ENCODE peak calls at places on chromosomes 2 and 18, in five cellular contexts. G is MCF 10A; U is activated CD8-positive, alpha-beta T cell treated with anti-CD3 and anti-CD28 coated beads for 36 hours; H is AG04450; T is chondrocyte. O is an unnamed sample.

GRCh38 chr2:42248846-42249245 is 79.7 kb downstream of the EML4 start:
- DNase-seq in U (no peak), T (no peak), H (no peak), G (no peak), O (no peak)

GRCh38 chr18:22047485-22047884 is 121.9 kb upstream of the GATA6 start:
- DNase-seq in H (no peak), U (no peak), G (no peak), T (no peak), O (no peak)

GRCh38 chr2:31197669-31198068 is 19.6 kb downstream of the CAPN14 start:
- DNase-seq in H (no peak), U (no peak), T (no peak), G (no peak), O (no peak)

GRCh38 chr2:8462280-8462679 is 219.6 kb upstream of the ID2 start:
- DNase-seq in H (no peak), T (no peak), G (no peak), U (no peak), O (no peak)

GRCh38 chr18:11997466-11997865 is 16.2 kb downstream of the IMPA2 start:
- DNase-seq in T (no peak), U (no peak), H (no peak), G (no peak), O (no peak)

GRCh38 chr2:100766806-100767205 is 53.1 kb upstream of the NPAS2 start:
- DNase-seq in G (no peak), T (no peak), U (no peak), H (no peak), O (no peak)

GRCh38 chr2:163405298-163405697 is 330.5 kb downstream of the FIGN start:
- DNase-seq in U (no peak), T (no peak), G (no peak), H (no peak), O (no peak)

GRCh38 chr2:3837086-3837485 is 133.7 kb downstream of the DCDC2C start:
- DNase-seq in G (no peak), U (no peak), H (no peak), T (no peak), O (no peak)

GRCh38 chr2:127106457-127106997 is 427 bp downstream of the BIN1 start:
- DNase-seq in U (peak; percentile 21), G (peak; percentile 26), T (peak; percentile 87), H (no peak), O (no peak)

GRCh38 chr2:127081826-127082633 is 24.9 kb downstream of the BIN1 start:
- DNase-seq in G (no peak), T (no peak), U (peak; percentile 92), H (no peak), O (no peak)

GRCh38 chr2:18637196-18637595 is 47.8 kb upstream of the NT5C1B start:
- DNase-seq in U (no peak), G (no peak), H (no peak), T (no peak), O (no peak)

GRCh38 chr2:169225906-169226305 is 136.4 kb downstream of the LRP2 start:
- DNase-seq in T (no peak), G (no peak), H (no peak), U (no peak), O (no peak)

GRCh38 chr2:204665244-204665643 is 120.0 kb downstream of the PARD3B start:
- DNase-seq in H (no peak), U (no peak), T (no peak), G (peak; percentile 10), O (no peak)

GRCh38 chr2:217853961-217854360 is 148.8 kb downstream of the TNS1 start:
- DNase-seq in T (peak; percentile 39), H (no peak), U (no peak), G (no peak), O (no peak)

GRCh38 chr2:174535757-174536703 is 49.2 kb upstream of the GPR155 start:
- DNase-seq in T (no peak), H (no peak), U (no peak), G (no peak), O (no peak)

GRCh38 chr2:163717993-163718680 is 17.7 kb downstream of the FIGN start:
- DNase-seq in G (no peak), H (no peak), U (no peak), T (no peak), O (no peak)

GRCh38 chr2:64640153-64641044 is 13.3 kb downstream of the SERTAD2 start:
- DNase-seq in G (no peak), H (no peak), U (peak; percentile 44), T (no peak), O (no peak)

GRCh38 chr2:27705851-27706622 is 42.3 kb downstream of the SLC4A1AP start:
- DNase-seq in H (peak; percentile 86), T (no peak), U (no peak), G (peak; percentile 99), O (no peak)

GRCh38 chr2:152581360-152581759 is 135.9 kb downstream of the PRPF40A start:
- DNase-seq in U (no peak), T (no peak), G (no peak), H (no peak), O (no peak)

GRCh38 chr2:183665403-183665802 is 541.2 kb downstream of the NUP35 start:
- DNase-seq in U (no peak), G (no peak), H (no peak), T (no peak), O (no peak)

GRCh38 chr2:182792441-182792840 is 74.0 kb downstream of the FRZB start:
- DNase-seq in G (no peak), U (no peak), T (no peak), H (no peak), O (no peak)

GRCh38 chr2:172234716-172235661 is 132.3 kb upstream of the DLX2 start:
- DNase-seq in U (peak; percentile 46), H (no peak), T (no peak), G (no peak), O (no peak)

GRCh38 chr2:141392517-141393213 is 738.2 kb downstream of the LRP1B start:
- DNase-seq in U (no peak), H (peak; percentile 15), G (no peak), T (no peak), O (no peak)

GRCh38 chr2:61368687-61369665 is 101.9 kb downstream of the USP34 start:
- DNase-seq in U (peak; percentile 26), H (no peak), T (no peak), G (no peak), O (no peak)

GRCh38 chr2:120765031-120765910 is 29.6 kb downstream of the GLI2 start:
- DNase-seq in U (no peak), T (peak; percentile 79), H (no peak), G (no peak), O (peak; percentile 48)

GRCh38 chr2:147420517-147420916 is 424.3 kb upstream of the ACVR2A start:
- DNase-seq in H (no peak), T (no peak), G (no peak), U (no peak), O (no peak)

GRCh38 chr2:218367415-218368149 is 10.9 kb downstream of the CATIP start:
- DNase-seq in G (no peak), T (no peak), U (peak; percentile 82), H (no peak), O (peak; percentile 82)

GRCh38 chr2:204401114-204401513 is 144.2 kb upstream of the PARD3B start:
- DNase-seq in H (no peak), T (no peak), U (no peak), G (no peak), O (no peak)

GRCh38 chr18:8904316-8904715 is 198.2 kb upstream of the NDUFV2 start:
- DNase-seq in T (no peak), G (no peak), H (no peak), U (no peak), O (no peak)

GRCh38 chr2:120310136-120310535 is 35.8 kb upstream of the INHBB start:
- DNase-seq in T (no peak), U (no peak), H (no peak), G (no peak), O (no peak)

GRCh38 chr2:147792966-147793617 is 51.7 kb upstream of the ACVR2A start:
- DNase-seq in T (no peak), G (no peak), U (no peak), H (no peak), O (no peak)

GRCh38 chr2:231300722-231301076 is 94.8 kb upstream of the B3GNT7 start:
- DNase-seq in U (no peak), G (no peak), T (no peak), H (no peak), O (no peak)
- TF ChIP-seq CTCF in U (no peak), G (no peak), T (no peak), H (no peak), O (no peak)

DNA sequence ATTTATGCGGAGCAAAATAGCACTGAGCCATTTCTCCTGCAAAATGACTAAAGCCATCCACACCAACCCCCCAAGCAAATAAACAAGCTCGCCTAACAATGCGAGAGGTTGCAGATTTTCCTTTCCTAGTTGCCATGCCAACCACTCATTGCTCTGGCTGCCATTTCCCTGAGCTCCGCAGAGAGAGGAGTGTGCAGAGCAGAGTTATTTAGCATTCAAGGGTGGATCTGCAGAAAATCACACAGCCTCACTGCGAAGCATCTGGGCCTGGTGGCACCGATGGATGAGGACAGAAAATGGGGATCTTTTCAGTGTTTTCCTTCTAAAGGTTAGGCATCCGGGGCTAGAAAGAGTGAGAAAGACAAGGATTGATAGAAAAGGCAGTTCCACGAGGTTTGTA is 110.3 kb upstream of the UNC80 start:
- DNase-seq in T (no peak), U (no peak), G (no peak), H (no peak), O (no peak)
- TF ChIP-seq CTCF in T (no peak), U (no peak), G (no peak), H (no peak), O (no peak)

GRCh38 chr2:205720451-205720902 is 38.2 kb downstream of the NRP2 start:
- DNase-seq in G (no peak), H (no peak), U (no peak), T (no peak), O (no peak)

GRCh38 chr2:205719864-205720263 is 37.6 kb downstream of the NRP2 start:
- DNase-seq in U (no peak), G (no peak), T (no peak), H (no peak), O (no peak)

GRCh38 chr2:205722538-205722878 is 40.2 kb downstream of the NRP2 start:
- DNase-seq in U (no peak), T (no peak), G (no peak), H (no peak), O (no peak)

GRCh38 chr2:205723174-205723573 is 40.9 kb downstream of the NRP2 start:
- DNase-seq in H (no peak), U (no peak), T (no peak), G (no peak), O (no peak)

GRCh38 chr2:205721057-205721767 is 38.9 kb downstream of the NRP2 start:
- DNase-seq in U (peak; percentile 20), T (no peak), G (peak; percentile 24), H (no peak), O (no peak)
- TF ChIP-seq CTCF in U (no peak), T (peak; percentile 69), G (no peak), H (peak; percentile 47), O (peak; percentile 71)

GRCh38 chr2:231190531-231191197 is 7.8 kb upstream of the ARMC9 start:
- DNase-seq in G (no peak), T (no peak), U (no peak), H (no peak), O (no peak)
- TF ChIP-seq CTCF in G (no peak), T (peak; percentile 36), U (no peak), H (no peak), O (no peak)

O was measured in type B pancreatic cell.